ENCODE peak calls at places on chromosomes 3 and 15, in nine cellular contexts. E, P, N, D, X, W, L, H and G are unnamed samples.

GRCh38 chr3:61928020-61928419 is 366.6 kb downstream of the PTPRG start:
- DNase-seq in E (no peak), P (no peak), N (no peak), D (no peak), X (peak), W (no peak), L (no peak), H (no peak), G (no peak)

GRCh38 chr15:81789403-81789802 is 256.4 kb downstream of the MEX3B start:
- DNase-seq in E (no peak), P (no peak), N (no peak), D (no peak), X (no peak), W (no peak), L (no peak), H (no peak), G (no peak)

GRCh38 chr15:60982249-60982932 is 246.7 kb downstream of the RORA start:
- DNase-seq in E (no peak), P (no peak), N (no peak), D (no peak), X (no peak), W (no peak), L (no peak), H (no peak), G (no peak)

GRCh38 chr3:101851072-101851471 is 1.8 kb downstream of the NFKBIZ start:
- DNase-seq in E (no peak), P (peak), N (no peak), D (no peak), X (no peak), W (no peak), L (no peak), H (no peak), G (no peak)

GRCh38 chr15:86159436-86159835 is 79.8 kb downstream of the AGBL1 start:
- DNase-seq in E (no peak), P (no peak), N (no peak), D (no peak), X (no peak), W (no peak), L (no peak), H (no peak), G (no peak)

GRCh38 chr15:54045397-54045796 is 67.2 kb downstream of the UNC13C start:
- DNase-seq in E (no peak), P (no peak), N (no peak), D (no peak), X (no peak), W (no peak), L (no peak), H (no peak), G (no peak)

GRCh38 chr3:57026918-57027317 is 33.5 kb upstream of the SPATA12 start:
- DNase-seq in E (no peak), P (peak), N (no peak), D (no peak), X (no peak), W (no peak), L (no peak), H (peak), G (no peak)

GRCh38 chr15:67225336-67225735 is 29.1 kb downstream of the AAGAB start:
- DNase-seq in E (no peak), P (no peak), N (no peak), D (no peak), X (peak), W (no peak), L (peak), H (peak), G (no peak)

GRCh38 chr15:28962851-28963710 is 77.3 kb downstream of the APBA2 start:
- DNase-seq in E (no peak), P (no peak), N (no peak), D (no peak), X (no peak), W (no peak), L (no peak), H (no peak), G (peak)

GRCh38 chr15:100373942-100374341 is 32.2 kb upstream of the ADAMTS17 start:
- DNase-seq in E (no peak), P (no peak), N (no peak), D (no peak), X (no peak), W (no peak), L (no peak), H (no peak), G (no peak)

GRCh38 chr15:100373037-100373896 is 31.5 kb upstream of the ADAMTS17 start:
- DNase-seq in E (no peak), P (no peak), N (no peak), D (no peak), X (no peak), W (no peak), L (no peak), H (no peak), G (no peak)

DNA sequence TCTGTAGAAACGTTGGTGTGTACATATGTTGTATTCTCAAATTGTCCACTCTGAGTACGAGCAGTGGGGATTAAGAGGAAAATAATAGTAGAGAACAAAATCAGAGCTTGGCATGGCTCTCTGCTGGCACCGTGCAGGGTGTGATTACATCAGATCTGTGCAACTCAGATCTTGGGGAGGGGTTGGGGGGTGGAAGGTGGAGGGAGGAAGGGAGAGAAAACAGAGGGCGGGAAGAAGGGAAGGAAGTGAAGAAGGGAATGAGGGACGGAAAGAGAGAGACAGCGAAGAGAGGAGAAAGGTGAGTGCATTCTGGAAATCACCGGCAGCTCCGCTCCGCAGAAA is 30.9 kb upstream of the ADAMTS17 start:
- DNase-seq in E (no peak), P (no peak), N (no peak), D (no peak), X (no peak), W (no peak), L (no peak), H (no peak), G (no peak)
- H3K4me3 ChIP-seq in E (no peak), P (no peak), N (peak), D (peak), X (no peak), W (no peak), L (no peak), H (no peak), G (peak)

GRCh38 chr3:83890763-83891135 is 1068.0 kb upstream of the CADM2 start:
- DNase-seq in E (no peak), P (no peak), N (no peak), D (no peak), X (peak), W (no peak), L (no peak), H (peak), G (no peak)
- H3K4me3 ChIP-seq in E (no peak), P (no peak), N (no peak), D (no peak), X (no peak), W (no peak), L (no peak), H (no peak), G (no peak)

GRCh38 chr3:156483961-156484787 is 70.7 kb downstream of the SSR3 start:
- DNase-seq in E (no peak), P (peak), N (no peak), D (no peak), X (peak), W (peak), L (peak), H (peak), G (no peak)
- H3K4me3 ChIP-seq in E (no peak), P (peak), N (no peak), D (no peak), X (no peak), W (peak), L (no peak), H (peak), G (peak)

GRCh38 chr15:74844319-74845207 is 1.6 kb upstream of the ULK3 start:
- DNase-seq in E (no peak), P (no peak), N (no peak), D (no peak), X (no peak), W (no peak), L (no peak), H (no peak), G (no peak)
- H3K4me3 ChIP-seq in E (no peak), P (no peak), N (no peak), D (no peak), X (no peak), W (no peak), L (no peak), H (no peak), G (no peak)

DNA sequence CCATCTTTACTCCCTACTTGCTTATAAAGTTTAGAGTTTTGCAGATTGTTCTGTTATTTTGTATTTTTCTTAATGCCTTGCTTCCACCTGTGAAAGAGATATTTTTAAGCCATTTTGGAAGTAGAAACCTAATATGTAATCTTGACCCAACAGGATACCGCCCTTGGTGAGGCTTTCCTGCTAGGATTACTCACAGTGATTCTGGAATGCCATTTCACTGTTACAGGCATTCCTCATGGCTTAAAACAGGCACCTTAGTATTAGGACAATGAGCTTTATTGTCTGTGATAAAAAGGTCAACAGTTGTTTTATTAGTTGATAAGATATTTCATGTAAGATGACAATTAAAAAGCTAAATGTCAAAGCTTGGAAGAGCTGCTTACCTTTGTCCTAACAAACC is 58.2 kb downstream of the PHLDB2 start:
- DNase-seq in E (no peak), P (no peak), N (no peak), D (no peak), X (peak), W (no peak), L (peak), H (no peak), G (no peak)
- H3K4me3 ChIP-seq in E (no peak), P (no peak), N (no peak), D (no peak), X (no peak), W (no peak), L (no peak), H (no peak), G (no peak)

GRCh38 chr3:185727873-185728272 is 97.0 kb downstream of the IGF2BP2 start:
- DNase-seq in E (no peak), P (no peak), N (no peak), D (no peak), X (no peak), W (no peak), L (peak), H (no peak), G (no peak)

GRCh38 chr3:185728630-185729334 is 96.1 kb downstream of the IGF2BP2 start:
- DNase-seq in E (no peak), P (peak), N (no peak), D (no peak), X (no peak), W (no peak), L (no peak), H (no peak), G (no peak)

GRCh38 chr3:185726254-185726967 is 98.4 kb downstream of the IGF2BP2 start:
- DNase-seq in E (no peak), P (no peak), N (no peak), D (no peak), X (no peak), W (no peak), L (peak), H (no peak), G (no peak)

GRCh38 chr3:185730550-185730949 is 94.3 kb downstream of the IGF2BP2 start:
- DNase-seq in E (no peak), P (no peak), N (no peak), D (no peak), X (no peak), W (no peak), L (no peak), H (no peak), G (no peak)

DNA sequence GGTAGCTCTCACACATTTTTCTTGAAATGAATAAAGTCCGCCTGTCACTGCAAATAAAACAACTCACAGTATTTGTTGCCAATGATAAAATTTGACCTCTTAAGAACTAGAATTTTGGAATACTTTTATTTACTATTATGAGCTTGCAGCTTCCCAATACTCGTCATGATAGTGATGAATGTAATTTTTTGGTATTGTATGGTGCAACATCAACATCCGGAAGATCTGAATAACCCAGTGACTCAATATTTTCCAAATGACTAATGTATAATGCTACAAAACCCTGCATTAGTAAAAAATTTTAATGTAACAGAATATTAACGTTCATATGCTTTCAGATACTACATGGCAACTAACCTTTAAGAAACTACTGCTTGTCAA is 95.5 kb downstream of the IGF2BP2 start:
- DNase-seq in E (no peak), P (peak), N (no peak), D (no peak), X (peak), W (no peak), L (peak), H (peak), G (no peak)
- H3K4me3 ChIP-seq in E (no peak), P (no peak), N (no peak), D (no peak), X (no peak), W (no peak), L (no peak), H (no peak), G (no peak)

DNA sequence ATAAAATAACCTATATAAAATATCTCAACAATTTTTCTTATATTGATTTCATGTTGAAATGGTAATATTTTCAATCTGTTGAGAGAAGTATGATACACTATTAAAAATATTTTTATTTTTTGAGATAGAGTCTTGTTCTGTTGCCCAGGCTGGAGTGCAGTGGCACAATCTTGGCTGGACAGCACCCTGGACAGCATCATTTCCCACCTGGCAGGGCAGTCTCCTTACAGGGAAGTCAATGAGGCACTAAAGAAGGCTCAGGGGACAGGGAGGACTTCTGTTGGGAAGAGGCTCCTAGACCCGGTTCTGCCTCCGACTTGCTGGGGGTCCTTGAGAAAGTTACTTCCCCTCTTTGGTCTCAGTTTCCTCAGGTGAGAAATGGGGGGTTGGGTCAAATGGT is 9.4 kb downstream of the GOLGA6L2 start:
- DNase-seq in E (no peak), P (no peak), N (no peak), D (no peak), X (no peak), W (no peak), L (no peak), H (no peak), G (no peak)
- H3K4me3 ChIP-seq in E (no peak), P (no peak), N (no peak), D (no peak), X (no peak), W (no peak), L (no peak), H (no peak), G (no peak)